ENCODE peak calls at places on chromosomes 16 and 17, in seven cellular contexts. H is mammary epithelial cell; N is GM06990; A is anterior cingulate cortex; T is stimulated activated CD4-positive, alpha-beta T cell treated with anti-CD3 and anti-CD28 coated beads, Interleukin-1b, Interleukin-23, amount 100 ng/mL, for 4 hours; O is AML-193; D is activated T-cell treated with anti-CD3 and anti-CD28 coated beads, Interleukin-2, amount 50 U/mL, for 4 hours. P is an unnamed sample.
A peak's percentile ranks its signal among the peaks of the same experiment; 100 is the strongest.

GRCh38 chr17:33142703-33143299 is 150.3 kb downstream of the ASIC2 start:
- DNase-seq in D (no peak), H (peak; percentile 30), A (no peak), O (peak; percentile 4), T (no peak), N (no peak), P (no peak)

GRCh38 chr16:66064811-66065530 is 301.5 kb upstream of the CDH5 start:
- DNase-seq in D (no peak), O (no peak), H (no peak), T (no peak), N (no peak), A (no peak), P (no peak)

GRCh38 chr17:82238562-82239201 is 9.8 kb downstream of the SLC16A3 start:
- DNase-seq in T (peak; percentile 51), O (no peak), N (peak; percentile 66), D (peak; percentile 66), A (no peak), H (peak; percentile 90), P (peak; percentile 61)

GRCh38 chr17:36923814-36924221 is 13.5 kb upstream of the LHX1 start:
- DNase-seq in D (no peak), T (no peak), A (no peak), H (no peak), O (no peak), N (no peak), P (no peak)

GRCh38 chr17:28807925-28808641 is 34.5 kb downstream of the FAM222B start:
- DNase-seq in N (no peak), D (no peak), A (no peak), H (peak; percentile 85), O (peak; percentile 50), T (no peak), P (peak; percentile 56)

GRCh38 chr16:88649924-88650748 is 717 bp downstream of the CYBA start:
- DNase-seq in O (peak; percentile 46), H (no peak), N (peak; percentile 71), A (no peak), T (peak; percentile 29), D (no peak), P (no peak)

GRCh38 chr16:84677849-84678248 is 22.0 kb upstream of the USP10 start:
- DNase-seq in T (no peak), N (no peak), A (no peak), O (no peak), D (no peak), H (no peak), P (no peak)

GRCh38 chr16:70808371-70808770 is 7.4 kb upstream of the VAC14 start:
- DNase-seq in D (no peak), A (no peak), O (no peak), T (no peak), H (no peak), N (no peak), P (no peak)

GRCh38 chr17:28086519-28086918 is 44.0 kb downstream of the NLK start:
- DNase-seq in T (no peak), D (no peak), A (no peak), H (peak; percentile 42), O (no peak), N (no peak), P (no peak)

GRCh38 chr16:3890091-3890490 is 9.6 kb upstream of the CREBBP start:
- DNase-seq in O (no peak), N (no peak), A (no peak), H (no peak), D (no peak), T (no peak), P (no peak)

GRCh38 chr16:12064291-12064690 is 87.8 kb downstream of the SNX29 start:
- DNase-seq in D (no peak), T (no peak), H (no peak), O (no peak), N (no peak), A (no peak), P (no peak)

GRCh38 chr17:45838751-45839150 is 5.9 kb upstream of the SPPL2C start:
- DNase-seq in N (no peak), H (no peak), D (no peak), O (no peak), A (no peak), T (no peak), P (no peak)

GRCh38 chr17:71681427-71682173 is 439.2 kb upstream of the SOX9 start:
- DNase-seq in N (no peak), D (no peak), T (no peak), O (no peak), A (no peak), H (no peak), P (no peak)

GRCh38 chr17:19270347-19270950 is 33.3 kb downstream of the EPN2 start:
- DNase-seq in O (no peak), D (no peak), A (no peak), T (no peak), H (no peak), N (no peak), P (no peak)

GRCh38 chr17:80930335-80931040 is 61.2 kb upstream of the CHMP6 start:
- DNase-seq in D (no peak), H (no peak), T (no peak), A (no peak), N (no peak), O (no peak), P (no peak)

GRCh38 chr17:37219876-37220608 is 155.7 kb upstream of the C17orf78 start:
- DNase-seq in H (peak; percentile 12), T (no peak), A (no peak), N (no peak), O (no peak), D (no peak), P (no peak)

GRCh38 chr16:57027067-57027466 is 37.7 kb downstream of the NLRC5 start:
- DNase-seq in N (no peak), D (no peak), O (no peak), A (no peak), H (no peak), T (no peak), P (no peak)

GRCh38 chr16:85720319-85720637 is 30.6 kb downstream of the C16orf74 start:
- DNase-seq in T (no peak), D (no peak), A (no peak), H (peak; percentile 86), O (no peak), N (no peak), P (no peak)

P was measured in Ammon's horn.